ENCODE peak calls at places on chromosomes 3 and 15, in nine cellular contexts. Q is HTR-8/SVneo; A is mesendoderm; B is endothelial cell; L is left ventricle myocardium inferior; N is T follicular helper cell; S is naive thymus-derived CD8-positive, alpha-beta T cell; F is HCT116; C is NT2/D1. M is an unnamed sample.
A peak's percentile ranks its signal among the peaks of the same experiment; 100 is the strongest.

GRCh38 chr15:74651251-74651741 is 35.7 kb downstream of the CLK3 start:
- DNase-seq in N (no peak), B (no peak), C (no peak), Q (no peak), A (no peak), L (no peak), S (no peak), F (no peak), M (no peak)

GRCh38 chr3:99789322-99789721 is 28.3 kb upstream of the CMSS1 start:
- DNase-seq in C (no peak), F (peak; percentile 57), L (no peak), A (peak; percentile 29), B (peak; percentile 28), S (no peak), Q (peak; percentile 60), N (no peak), M (peak; percentile 67)

GRCh38 chr3:156691920-156692319 is 17.5 kb downstream of the TIPARP start:
- DNase-seq in N (no peak), B (no peak), A (no peak), C (no peak), L (no peak), F (no peak), S (no peak), Q (peak; percentile 10), M (peak; percentile 93)

GRCh38 chr3:170033489-170033888 is 4.3 kb upstream of the GPR160 start:
- DNase-seq in A (peak; percentile 52), B (no peak), N (peak; percentile 48), C (no peak), Q (no peak), L (no peak), F (no peak), S (peak; percentile 73), M (no peak)

GRCh38 chr3:10483364-10483675 is 22.1 kb downstream of the ATP2B2 start:
- DNase-seq in B (no peak), Q (no peak), A (no peak), S (no peak), C (no peak), L (no peak), N (no peak), F (no peak), M (no peak)

GRCh38 chr15:90325677-90326200 is 26.3 kb upstream of the ZNF774 start:
- DNase-seq in L (no peak), B (no peak), C (no peak), Q (no peak), N (no peak), S (no peak), F (no peak), A (no peak), M (no peak)

GRCh38 chr3:189157232-189158007 is 14.4 kb upstream of the TPRG1 start:
- DNase-seq in B (no peak), Q (no peak), L (no peak), C (no peak), S (no peak), A (no peak), F (no peak), N (no peak), M (no peak)

GRCh38 chr3:117709108-117709507 is 999.5 kb downstream of the TUSC7 start:
- DNase-seq in C (no peak), N (no peak), Q (no peak), S (no peak), B (no peak), F (no peak), L (no peak), A (no peak), M (no peak)

GRCh38 chr3:15319575-15319974 is 12.8 kb downstream of the SH3BP5 start:
- DNase-seq in B (no peak), C (no peak), A (no peak), N (no peak), Q (no peak), F (no peak), S (no peak), L (peak; percentile 46), M (no peak)

GRCh38 chr3:169662215-169663070 is 1.1 kb downstream of the MECOM start:
- DNase-seq in L (peak; percentile 71), N (no peak), Q (peak; percentile 56), F (peak; percentile 24), S (no peak), A (peak; percentile 88), C (no peak), B (peak; percentile 89), M (peak; percentile 92)

GRCh38 chr15:58066042-58066867 is 744 bp upstream of the ALDH1A2 start:
- DNase-seq in Q (peak; percentile 45), C (no peak), F (peak; percentile 21), S (no peak), A (peak; percentile 69), N (no peak), B (peak; percentile 90), L (peak; percentile 67), M (peak; percentile 56)

GRCh38 chr3:62065985-62066693 is 307.2 kb downstream of the FEZF2 start:
- DNase-seq in A (no peak), S (no peak), C (no peak), B (no peak), N (no peak), L (no peak), F (no peak), Q (no peak), M (peak; percentile 62)

GRCh38 chr3:114451051-114451451 is 157.2 kb downstream of the TIGIT start:
- DNase-seq in N (no peak), C (no peak), S (no peak), A (no peak), Q (no peak), L (no peak), F (no peak), B (no peak), M (peak; percentile 32)

GRCh38 chr15:71043373-71043772 is 71.9 kb upstream of the THSD4 start:
- DNase-seq in B (no peak), L (no peak), S (no peak), Q (peak; percentile 47), N (no peak), C (no peak), A (no peak), F (no peak), M (no peak)

GRCh38 chr15:78621810-78622402 is 1.1 kb upstream of the CHRNA3 start:
- DNase-seq in S (no peak), C (no peak), F (no peak), N (no peak), Q (no peak), L (no peak), A (no peak), B (no peak), M (peak; percentile 5)

GRCh38 chr15:41971089-41971892 is 1.1 kb downstream of the EHD4 start:
- DNase-seq in N (peak; percentile 52), B (peak; percentile 52), A (peak; percentile 82), L (peak; percentile 60), C (no peak), S (peak; percentile 81), Q (peak; percentile 54), F (peak; percentile 19), M (peak; percentile 63)

GRCh38 chr3:182241777-182242556 is 530.2 kb downstream of the SOX2 start:
- DNase-seq in A (no peak), S (no peak), F (no peak), L (peak; percentile 48), C (no peak), B (no peak), N (no peak), Q (no peak), M (peak; percentile 48)

GRCh38 chr15:58951388-58952060 is 18.0 kb upstream of the SLTM start:
- DNase-seq in L (no peak), Q (no peak), B (no peak), C (no peak), N (no peak), S (no peak), A (no peak), F (peak; percentile 24), M (no peak)

GRCh38 chr15:63870403-63871209 is 36.9 kb upstream of the HERC1 start:
- DNase-seq in N (no peak), F (no peak), B (peak; percentile 74), A (peak; percentile 89), S (no peak), Q (peak; percentile 80), C (peak; percentile 25), L (no peak), M (peak; percentile 33)

GRCh38 chr3:48465531-48466378 is 19.2 kb downstream of the ATRIP start:
- DNase-seq in L (peak; percentile 96), S (peak; percentile 63), B (peak; percentile 92), F (peak; percentile 96), A (peak; percentile 100), Q (peak; percentile 96), N (peak; percentile 64), C (peak; percentile 97), M (peak; percentile 42)

GRCh38 chr15:78454992-78455391 is 17.0 kb downstream of the IREB2 start:
- DNase-seq in B (no peak), C (no peak), N (no peak), F (no peak), Q (no peak), L (no peak), S (no peak), A (no peak), M (no peak)

GRCh38 chr3:43328653-43329052 is 42.3 kb downstream of the SNRK start:
- DNase-seq in L (no peak), A (no peak), S (no peak), N (no peak), F (no peak), C (no peak), Q (no peak), B (no peak), M (no peak)

GRCh38 chr3:161035711-161036110 is 69.4 kb downstream of the B3GALNT1 start:
- DNase-seq in S (no peak), F (no peak), N (no peak), C (no peak), A (no peak), B (no peak), L (no peak), Q (no peak), M (no peak)

GRCh38 chr3:47365213-47366153 is 15.3 kb upstream of the PTPN23 start:
- DNase-seq in N (no peak), B (no peak), Q (no peak), C (no peak), S (no peak), L (no peak), A (no peak), F (no peak), M (no peak)

GRCh38 chr3:46566040-46566631 is at the start of gene LRRC2:
- DNase-seq in Q (peak; percentile 37), F (no peak), S (no peak), L (peak; percentile 78), N (no peak), A (peak; percentile 90), B (peak; percentile 31), C (no peak), M (peak; percentile 57)

GRCh38 chr15:70375006-70375409 is 277.3 kb upstream of the TLE3 start:
- DNase-seq in B (no peak), L (no peak), F (no peak), C (no peak), N (no peak), Q (peak; percentile 76), S (no peak), A (no peak), M (no peak)

GRCh38 chr15:33067456-33067855 is 127.1 kb downstream of the FMN1 start:
- DNase-seq in F (no peak), S (no peak), Q (peak; percentile 37), N (no peak), L (no peak), C (no peak), A (peak; percentile 81), B (no peak), M (no peak)

GRCh38 chr3:114213669-114214541 is 23.5 kb downstream of the ZNF80 start:
- DNase-seq in F (no peak), A (peak; percentile 80), C (no peak), N (peak; percentile 64), Q (peak; percentile 34), B (no peak), S (peak; percentile 74), L (no peak), M (peak; percentile 18)

GRCh38 chr3:38059597-38059996 is 20.6 kb downstream of the DLEC1 start:
- DNase-seq in S (no peak), F (no peak), A (no peak), B (no peak), C (no peak), Q (no peak), N (no peak), L (no peak), M (no peak)

GRCh38 chr3:128584412-128585020 is 66.1 kb downstream of the RPN1 start:
- DNase-seq in Q (peak; percentile 92), L (peak; percentile 67), C (no peak), F (peak; percentile 68), N (no peak), S (no peak), A (peak; percentile 91), B (peak; percentile 76), M (no peak)

M was measured in HAP-1.